ENCODE peak calls at places on chromosomes 4 and X, in six cellular contexts. One of them, this sample, is unnamed.

GRCh38 chr4:1777822-1778641 is 15.1 kb upstream of the FGFR3 start:
- DNase-seq in sciatic nerve: no peak
- DNase-seq in memory B cell: no peak
- DNase-seq in lower leg skin: no peak
- DNase-seq in iPS-NIHi11: peak
- DNase-seq in Karpas-422: no peak
- DNase-seq in this sample: no peak

GRCh38 chr4:48742412-48742811 is 37.7 kb downstream of the FRYL start:
- DNase-seq in sciatic nerve: no peak
- DNase-seq in lower leg skin: no peak
- DNase-seq in iPS-NIHi11: no peak
- DNase-seq in Karpas-422: no peak
- DNase-seq in memory B cell: no peak
- DNase-seq in this sample: no peak

GRCh38 chrX:9164535-9165425 is 130.9 kb upstream of the FAM9B start:
- DNase-seq in iPS-NIHi11: no peak
- DNase-seq in Karpas-422: no peak
- DNase-seq in lower leg skin: no peak
- DNase-seq in memory B cell: no peak
- DNase-seq in sciatic nerve: no peak
- DNase-seq in this sample: no peak

GRCh38 chrX:9351112-9351511 is 113.7 kb upstream of the TBL1X start:
- DNase-seq in Karpas-422: no peak
- DNase-seq in lower leg skin: no peak
- DNase-seq in sciatic nerve: no peak
- DNase-seq in iPS-NIHi11: no peak
- DNase-seq in memory B cell: no peak
- DNase-seq in this sample: no peak

GRCh38 chrX:132737743-132738142 is 220.7 kb downstream of the HS6ST2 start:
- DNase-seq in memory B cell: no peak
- DNase-seq in iPS-NIHi11: no peak
- DNase-seq in lower leg skin: no peak
- DNase-seq in Karpas-422: no peak
- DNase-seq in sciatic nerve: no peak
- DNase-seq in this sample: no peak

GRCh38 chr4:147284218-147284617 is 196.7 kb upstream of the EDNRA start:
- DNase-seq in Karpas-422: no peak
- DNase-seq in memory B cell: no peak
- DNase-seq in iPS-NIHi11: no peak
- DNase-seq in lower leg skin: no peak
- DNase-seq in sciatic nerve: no peak
- DNase-seq in this sample: no peak

GRCh38 chrX:10457092-10457491 is 163.3 kb downstream of the MID1 start:
- DNase-seq in Karpas-422: no peak
- DNase-seq in lower leg skin: no peak
- DNase-seq in memory B cell: no peak
- DNase-seq in iPS-NIHi11: no peak
- DNase-seq in sciatic nerve: no peak
- DNase-seq in this sample: no peak

GRCh38 chr4:27666943-27667342 is 806.3 kb downstream of the STIM2 start:
- DNase-seq in iPS-NIHi11: peak
- DNase-seq in lower leg skin: no peak
- DNase-seq in sciatic nerve: no peak
- DNase-seq in memory B cell: no peak
- DNase-seq in Karpas-422: no peak
- DNase-seq in this sample: no peak

GRCh38 chr4:144734522-144734921 is 88.6 kb downstream of the HHIP start:
- DNase-seq in Karpas-422: no peak
- DNase-seq in memory B cell: no peak
- DNase-seq in iPS-NIHi11: peak
- DNase-seq in sciatic nerve: no peak
- DNase-seq in lower leg skin: no peak
- DNase-seq in this sample: no peak

GRCh38 chrX:78199851-78200250 is 60.4 kb upstream of the TAF9B start:
- DNase-seq in lower leg skin: no peak
- DNase-seq in iPS-NIHi11: peak
- DNase-seq in memory B cell: no peak
- DNase-seq in sciatic nerve: no peak
- DNase-seq in Karpas-422: peak
- DNase-seq in this sample: no peak